ENCODE peak calls at places on chromosomes 2 and 18, in seven cellular contexts. One of them, this sample, is unnamed.

GRCh38 chr2:65397122-65397521 is 35.3 kb downstream of the SPRED2 start:
- DNase-seq in tibial nerve: no peak
- DNase-seq in ovary: no peak
- DNase-seq in transverse colon: no peak
- DNase-seq in Peyer's patch: no peak
- DNase-seq in A549: no peak
- DNase-seq in heart left ventricle: no peak
- DNase-seq in this sample: no peak

GRCh38 chr2:152409691-152410597 is 75.0 kb downstream of the FMNL2 start:
- DNase-seq in tibial nerve: no peak
- DNase-seq in ovary: no peak
- DNase-seq in transverse colon: no peak
- DNase-seq in Peyer's patch: no peak
- DNase-seq in A549: no peak
- DNase-seq in heart left ventricle: no peak
- DNase-seq in this sample: no peak

GRCh38 chr2:159895258-159896209 is 97.5 kb upstream of the CD302 start:
- DNase-seq in tibial nerve: no peak
- DNase-seq in ovary: no peak
- DNase-seq in transverse colon: no peak
- DNase-seq in Peyer's patch: no peak
- DNase-seq in A549: no peak
- DNase-seq in heart left ventricle: no peak
- DNase-seq in this sample: no peak

GRCh38 chr18:34624551-34624950 is 85.5 kb upstream of the DTNA start:
- DNase-seq in tibial nerve: no peak
- DNase-seq in ovary: no peak
- DNase-seq in transverse colon: no peak
- DNase-seq in Peyer's patch: no peak
- DNase-seq in A549: no peak
- DNase-seq in heart left ventricle: no peak
- DNase-seq in this sample: no peak

GRCh38 chr2:236208281-236208900 is 40.2 kb upstream of the GBX2 start:
- DNase-seq in tibial nerve: no peak
- DNase-seq in ovary: no peak
- DNase-seq in transverse colon: no peak
- DNase-seq in Peyer's patch: no peak
- DNase-seq in A549: no peak
- DNase-seq in heart left ventricle: no peak
- DNase-seq in this sample: no peak

GRCh38 chr18:3816601-3817363 is 366.8 kb downstream of the TGIF1 start:
- DNase-seq in tibial nerve: no peak
- DNase-seq in ovary: no peak
- DNase-seq in transverse colon: no peak
- DNase-seq in Peyer's patch: no peak
- DNase-seq in A549: peak
- DNase-seq in heart left ventricle: no peak
- DNase-seq in this sample: no peak

GRCh38 chr2:227615906-227616305 is 1.3 kb upstream of the SCYGR3 start:
- DNase-seq in tibial nerve: no peak
- DNase-seq in ovary: no peak
- DNase-seq in transverse colon: no peak
- DNase-seq in Peyer's patch: no peak
- DNase-seq in A549: no peak
- DNase-seq in heart left ventricle: no peak
- DNase-seq in this sample: no peak

GRCh38 chr2:3288455-3289163 is 89.0 kb downstream of the EIPR1 start:
- DNase-seq in tibial nerve: no peak
- DNase-seq in ovary: no peak
- DNase-seq in transverse colon: no peak
- DNase-seq in Peyer's patch: peak
- DNase-seq in A549: no peak
- DNase-seq in heart left ventricle: no peak
- DNase-seq in this sample: no peak

GRCh38 chr18:755506-755905 is 43.1 kb upstream of the ENOSF1 start:
- DNase-seq in tibial nerve: no peak
- DNase-seq in ovary: no peak
- DNase-seq in transverse colon: no peak
- DNase-seq in Peyer's patch: no peak
- DNase-seq in A549: no peak
- DNase-seq in heart left ventricle: no peak
- DNase-seq in this sample: no peak

GRCh38 chr2:190202604-190203003 is 117.0 kb downstream of the HIBCH start:
- DNase-seq in tibial nerve: no peak
- DNase-seq in ovary: no peak
- DNase-seq in transverse colon: no peak
- DNase-seq in Peyer's patch: no peak
- DNase-seq in A549: no peak
- DNase-seq in heart left ventricle: no peak
- DNase-seq in this sample: no peak

GRCh38 chr2:217798743-217799552 is 203.8 kb downstream of the TNS1 start:
- DNase-seq in tibial nerve: no peak
- DNase-seq in ovary: peak
- DNase-seq in transverse colon: peak
- DNase-seq in Peyer's patch: no peak
- DNase-seq in A549: no peak
- DNase-seq in heart left ventricle: no peak
- DNase-seq in this sample: peak

GRCh38 chr2:214543386-214543955 is 132.6 kb downstream of the VWC2L start:
- DNase-seq in tibial nerve: no peak
- DNase-seq in ovary: no peak
- DNase-seq in transverse colon: no peak
- DNase-seq in Peyer's patch: no peak
- DNase-seq in A549: no peak
- DNase-seq in heart left ventricle: no peak
- DNase-seq in this sample: no peak

GRCh38 chr2:200765139-200765951 is 46.4 kb upstream of the BZW1 start:
- DNase-seq in tibial nerve: no peak
- DNase-seq in ovary: peak
- DNase-seq in transverse colon: no peak
- DNase-seq in Peyer's patch: no peak
- DNase-seq in A549: peak
- DNase-seq in heart left ventricle: peak
- DNase-seq in this sample: no peak

GRCh38 chr2:49029406-49029805 is 124.9 kb downstream of the FSHR start:
- DNase-seq in tibial nerve: no peak
- DNase-seq in ovary: no peak
- DNase-seq in transverse colon: no peak
- DNase-seq in Peyer's patch: no peak
- DNase-seq in A549: no peak
- DNase-seq in heart left ventricle: no peak
- DNase-seq in this sample: no peak

GRCh38 chr2:78351208-78351607 is 674.3 kb upstream of the REG3G start:
- DNase-seq in tibial nerve: no peak
- DNase-seq in ovary: no peak
- DNase-seq in transverse colon: no peak
- DNase-seq in Peyer's patch: no peak
- DNase-seq in A549: peak
- DNase-seq in heart left ventricle: no peak
- DNase-seq in this sample: no peak

GRCh38 chr2:39573276-39573675 is 92.4 kb upstream of the TMEM178A start:
- DNase-seq in tibial nerve: no peak
- DNase-seq in ovary: no peak
- DNase-seq in transverse colon: no peak
- DNase-seq in Peyer's patch: no peak
- DNase-seq in A549: no peak
- DNase-seq in heart left ventricle: no peak
- DNase-seq in this sample: no peak

GRCh38 chr2:55901941-55902340 is 21.6 kb downstream of the EFEMP1 start:
- DNase-seq in tibial nerve: no peak
- DNase-seq in ovary: no peak
- DNase-seq in transverse colon: no peak
- DNase-seq in Peyer's patch: no peak
- DNase-seq in A549: no peak
- DNase-seq in heart left ventricle: no peak
- DNase-seq in this sample: no peak

GRCh38 chr2:183455056-183455455 is 330.8 kb downstream of the NUP35 start:
- DNase-seq in tibial nerve: no peak
- DNase-seq in ovary: no peak
- DNase-seq in transverse colon: no peak
- DNase-seq in Peyer's patch: no peak
- DNase-seq in A549: no peak
- DNase-seq in heart left ventricle: no peak
- DNase-seq in this sample: no peak

GRCh38 chr2:96205888-96206287 is 2.7 kb downstream of the STARD7 start:
- DNase-seq in tibial nerve: no peak
- DNase-seq in ovary: no peak
- DNase-seq in transverse colon: no peak
- DNase-seq in Peyer's patch: no peak
- DNase-seq in A549: no peak
- DNase-seq in heart left ventricle: no peak
- DNase-seq in this sample: no peak

DNA sequence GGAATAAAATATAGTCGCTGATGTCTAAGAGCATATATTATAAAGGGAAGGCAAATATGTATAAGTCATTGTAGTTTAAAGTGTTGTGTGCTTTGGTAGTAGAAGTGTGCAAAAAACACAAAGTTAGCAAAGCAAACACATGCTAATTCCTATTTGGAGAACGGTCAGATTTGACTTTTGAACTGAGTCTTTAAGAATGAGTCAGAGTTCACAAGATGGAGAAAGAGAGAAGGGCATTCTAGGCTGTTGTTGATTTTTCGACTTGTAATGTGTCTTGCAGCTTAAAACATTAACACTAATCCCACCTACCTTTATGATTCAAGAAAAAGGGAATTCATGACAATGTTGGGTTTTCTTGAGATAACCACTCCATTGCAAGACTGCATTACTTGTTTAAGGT is 98.1 kb downstream of the CRIM1 start:
- DNase-seq in tibial nerve: no peak
- DNase-seq in ovary: no peak
- DNase-seq in transverse colon: no peak
- DNase-seq in Peyer's patch: no peak
- DNase-seq in A549: no peak
- DNase-seq in heart left ventricle: no peak
- DNase-seq in this sample: no peak
- H3K27ac ChIP-seq in tibial nerve: no peak
- H3K27ac ChIP-seq in ovary: no peak
- H3K27ac ChIP-seq in transverse colon: no peak
- H3K27ac ChIP-seq in Peyer's patch: no peak
- H3K27ac ChIP-seq in A549: peak
- H3K27ac ChIP-seq in heart left ventricle: no peak
- H3K27ac ChIP-seq in this sample: peak

GRCh38 chr2:102143450-102143985 is 972 bp downstream of the IL1R1 start:
- DNase-seq in tibial nerve: no peak
- DNase-seq in ovary: peak
- DNase-seq in transverse colon: no peak
- DNase-seq in Peyer's patch: no peak
- DNase-seq in A549: no peak
- DNase-seq in heart left ventricle: peak
- DNase-seq in this sample: no peak
- TF ChIP-seq POLR2A in tibial nerve: no peak
- TF ChIP-seq POLR2A in ovary: no peak
- TF ChIP-seq POLR2A in transverse colon: no peak
- TF ChIP-seq POLR2A in Peyer's patch: no peak
- TF ChIP-seq POLR2A in A549: no peak
- TF ChIP-seq POLR2A in heart left ventricle: no peak
- TF ChIP-seq POLR2A in this sample: no peak

DNA sequence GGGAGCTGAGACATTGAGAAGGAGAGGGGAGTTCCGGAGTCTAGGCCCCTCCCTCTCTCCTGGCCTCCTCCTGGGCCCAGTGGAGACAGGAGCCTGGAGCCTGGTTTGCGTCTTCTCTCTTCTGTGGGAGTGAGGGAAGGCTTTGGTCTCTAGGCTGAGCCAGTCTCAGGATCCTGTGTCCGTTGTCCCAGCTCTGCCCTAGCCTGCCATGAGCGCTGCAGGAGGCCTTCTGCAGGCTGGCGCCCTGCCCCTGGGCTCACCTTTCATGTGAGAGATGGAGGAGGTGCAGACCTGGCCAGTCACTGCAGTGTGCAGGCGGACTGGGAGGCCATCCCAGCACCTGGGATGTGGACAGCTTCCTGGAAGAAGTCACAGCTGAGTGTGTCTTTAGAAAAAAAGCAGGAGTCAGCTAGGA is 8.7 kb downstream of the IMPA2 start:
- DNase-seq in tibial nerve: no peak
- DNase-seq in ovary: no peak
- DNase-seq in transverse colon: no peak
- DNase-seq in Peyer's patch: no peak
- DNase-seq in A549: no peak
- DNase-seq in heart left ventricle: no peak
- DNase-seq in this sample: peak
- H3K27ac ChIP-seq in tibial nerve: no peak
- H3K27ac ChIP-seq in ovary: no peak
- H3K27ac ChIP-seq in transverse colon: peak
- H3K27ac ChIP-seq in Peyer's patch: peak
- H3K27ac ChIP-seq in A549: no peak
- H3K27ac ChIP-seq in heart left ventricle: peak
- H3K27ac ChIP-seq in this sample: peak

GRCh38 chr2:223050188-223050587 is 1.8 kb upstream of the KCNE4 start:
- DNase-seq in tibial nerve: no peak
- DNase-seq in ovary: no peak
- DNase-seq in transverse colon: no peak
- DNase-seq in Peyer's patch: no peak
- DNase-seq in A549: no peak
- DNase-seq in heart left ventricle: no peak
- DNase-seq in this sample: no peak

GRCh38 chr2:223053431-223054192 is 1.6 kb downstream of the KCNE4 start:
- DNase-seq in tibial nerve: no peak
- DNase-seq in ovary: no peak
- DNase-seq in transverse colon: no peak
- DNase-seq in Peyer's patch: no peak
- DNase-seq in A549: no peak
- DNase-seq in heart left ventricle: no peak
- DNase-seq in this sample: no peak

GRCh38 chr2:223052710-223053261 is 796 bp downstream of the KCNE4 start:
- DNase-seq in tibial nerve: no peak
- DNase-seq in ovary: no peak
- DNase-seq in transverse colon: no peak
- DNase-seq in Peyer's patch: no peak
- DNase-seq in A549: peak
- DNase-seq in heart left ventricle: no peak
- DNase-seq in this sample: no peak

GRCh38 chr2:223050900-223051299 is 1.1 kb upstream of the KCNE4 start:
- DNase-seq in tibial nerve: no peak
- DNase-seq in ovary: no peak
- DNase-seq in transverse colon: no peak
- DNase-seq in Peyer's patch: no peak
- DNase-seq in A549: no peak
- DNase-seq in heart left ventricle: no peak
- DNase-seq in this sample: no peak

DNA sequence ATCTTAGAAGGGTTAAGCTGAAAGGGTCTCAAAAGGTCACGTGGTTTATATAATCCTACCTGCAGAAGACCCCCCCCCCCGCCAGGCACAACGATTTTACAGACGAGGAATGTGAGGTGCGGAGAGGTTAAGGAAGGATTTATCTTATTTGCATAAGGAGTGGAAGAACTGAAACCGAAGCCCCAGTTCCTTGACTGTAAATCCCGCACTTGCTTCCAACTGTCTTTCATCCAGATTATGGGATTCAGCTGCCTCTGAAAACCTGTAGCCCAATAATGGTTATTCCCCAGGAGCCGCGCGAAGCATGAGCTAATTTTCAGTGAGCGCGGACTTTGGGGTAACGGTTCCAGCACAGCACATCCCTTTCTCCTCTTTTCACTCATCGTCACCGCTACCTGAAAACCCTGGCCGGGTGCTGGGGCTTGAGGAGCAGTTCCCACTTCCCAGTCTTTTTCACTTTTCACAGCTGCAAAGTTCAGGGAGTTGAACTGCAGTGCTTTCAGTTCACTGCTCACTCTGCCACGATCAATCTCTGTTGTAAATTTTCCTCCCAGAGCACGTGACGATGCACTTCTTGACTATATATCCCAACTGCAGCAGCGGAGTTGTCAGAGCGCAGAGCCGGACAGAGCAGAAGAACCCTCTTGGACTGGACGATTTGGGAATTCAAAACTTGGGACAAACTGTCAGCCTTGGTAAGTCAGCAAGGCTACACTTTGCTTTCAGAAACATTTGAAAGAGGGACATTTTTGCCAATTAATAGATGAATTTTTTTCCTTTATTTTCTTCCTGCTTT is at the start of gene KCNE4:
- DNase-seq in tibial nerve: no peak
- DNase-seq in ovary: peak
- DNase-seq in transverse colon: peak
- DNase-seq in Peyer's patch: no peak
- DNase-seq in A549: no peak
- DNase-seq in heart left ventricle: no peak
- DNase-seq in this sample: no peak
- TF ChIP-seq POLR2A in tibial nerve: peak
- TF ChIP-seq POLR2A in ovary: peak
- TF ChIP-seq POLR2A in transverse colon: peak
- TF ChIP-seq POLR2A in Peyer's patch: peak
- TF ChIP-seq POLR2A in A549: no peak
- TF ChIP-seq POLR2A in heart left ventricle: peak
- TF ChIP-seq POLR2A in this sample: peak

This sample was measured in gastrocnemius medialis.